ENCODE peak calls at places on chromosomes 13 and 19, in nine cellular contexts. One of them, this sample, is unnamed.

GRCh38 chr13:65971541-65971940 is 1258.6 kb downstream of the PCDH9 start:
- DNase-seq in naive thymus-derived CD8-positive, alpha-beta T cell: no peak
- DNase-seq in cardiac fibroblast: no peak
- DNase-seq in stomach: no peak
- DNase-seq in GM12864: no peak
- DNase-seq in GM03348: no peak
- DNase-seq in mesothelial cell of epicardium: no peak
- DNase-seq in BE2C: no peak
- DNase-seq in pulmonary artery endothelial cell: no peak
- DNase-seq in this sample: no peak

GRCh38 chr19:52941941-52942370 is 18.7 kb upstream of the ZNF888 start:
- DNase-seq in naive thymus-derived CD8-positive, alpha-beta T cell: no peak
- DNase-seq in cardiac fibroblast: peak
- DNase-seq in stomach: peak
- DNase-seq in GM12864: no peak
- DNase-seq in GM03348: peak
- DNase-seq in mesothelial cell of epicardium: no peak
- DNase-seq in BE2C: no peak
- DNase-seq in pulmonary artery endothelial cell: no peak
- DNase-seq in this sample: no peak

GRCh38 chr13:28336193-28336657 is 158.7 kb downstream of the FLT1 start:
- DNase-seq in naive thymus-derived CD8-positive, alpha-beta T cell: no peak
- DNase-seq in cardiac fibroblast: no peak
- DNase-seq in stomach: no peak
- DNase-seq in GM12864: no peak
- DNase-seq in GM03348: no peak
- DNase-seq in mesothelial cell of epicardium: no peak
- DNase-seq in BE2C: no peak
- DNase-seq in pulmonary artery endothelial cell: peak
- DNase-seq in this sample: no peak

GRCh38 chr13:63425131-63425530 is 2009.5 kb upstream of the PCDH20 start:
- DNase-seq in naive thymus-derived CD8-positive, alpha-beta T cell: no peak
- DNase-seq in cardiac fibroblast: peak
- DNase-seq in stomach: no peak
- DNase-seq in GM12864: no peak
- DNase-seq in GM03348: peak
- DNase-seq in mesothelial cell of epicardium: no peak
- DNase-seq in BE2C: no peak
- DNase-seq in pulmonary artery endothelial cell: no peak
- DNase-seq in this sample: no peak

GRCh38 chr13:113660066-113660465 is 2.1 kb upstream of the ATP4B start:
- DNase-seq in naive thymus-derived CD8-positive, alpha-beta T cell: no peak
- DNase-seq in cardiac fibroblast: no peak
- DNase-seq in stomach: peak
- DNase-seq in GM12864: no peak
- DNase-seq in GM03348: no peak
- DNase-seq in mesothelial cell of epicardium: no peak
- DNase-seq in BE2C: peak
- DNase-seq in pulmonary artery endothelial cell: no peak
- DNase-seq in this sample: no peak

GRCh38 chr13:26476111-26476743 is 81.3 kb upstream of the WASF3 start:
- DNase-seq in naive thymus-derived CD8-positive, alpha-beta T cell: no peak
- DNase-seq in cardiac fibroblast: peak
- DNase-seq in stomach: no peak
- DNase-seq in GM12864: no peak
- DNase-seq in GM03348: peak
- DNase-seq in mesothelial cell of epicardium: no peak
- DNase-seq in BE2C: no peak
- DNase-seq in pulmonary artery endothelial cell: no peak
- DNase-seq in this sample: no peak

GRCh38 chr19:52741951-52742485 is 7.2 kb upstream of the ZNF611 start:
- DNase-seq in naive thymus-derived CD8-positive, alpha-beta T cell: no peak
- DNase-seq in cardiac fibroblast: no peak
- DNase-seq in stomach: no peak
- DNase-seq in GM12864: no peak
- DNase-seq in GM03348: no peak
- DNase-seq in mesothelial cell of epicardium: no peak
- DNase-seq in BE2C: no peak
- DNase-seq in pulmonary artery endothelial cell: no peak
- DNase-seq in this sample: no peak

GRCh38 chr13:44364601-44365000 is 9.0 kb upstream of the SERP2 start:
- DNase-seq in naive thymus-derived CD8-positive, alpha-beta T cell: no peak
- DNase-seq in cardiac fibroblast: peak
- DNase-seq in stomach: no peak
- DNase-seq in GM12864: no peak
- DNase-seq in GM03348: peak
- DNase-seq in mesothelial cell of epicardium: no peak
- DNase-seq in BE2C: no peak
- DNase-seq in pulmonary artery endothelial cell: peak
- DNase-seq in this sample: no peak

GRCh38 chr19:50822661-50823208 is 852 bp downstream of the KLK1 start:
- DNase-seq in naive thymus-derived CD8-positive, alpha-beta T cell: no peak
- DNase-seq in cardiac fibroblast: no peak
- DNase-seq in stomach: no peak
- DNase-seq in GM12864: no peak
- DNase-seq in GM03348: no peak
- DNase-seq in mesothelial cell of epicardium: no peak
- DNase-seq in BE2C: no peak
- DNase-seq in pulmonary artery endothelial cell: no peak
- DNase-seq in this sample: no peak

GRCh38 chr13:110890279-110891150 is 24.4 kb downstream of the ANKRD10 start:
- DNase-seq in naive thymus-derived CD8-positive, alpha-beta T cell: no peak
- DNase-seq in cardiac fibroblast: no peak
- DNase-seq in stomach: no peak
- DNase-seq in GM12864: no peak
- DNase-seq in GM03348: no peak
- DNase-seq in mesothelial cell of epicardium: no peak
- DNase-seq in BE2C: no peak
- DNase-seq in pulmonary artery endothelial cell: no peak
- DNase-seq in this sample: no peak

GRCh38 chr19:19537321-19538048 is 580 bp upstream of the CILP2 start:
- DNase-seq in naive thymus-derived CD8-positive, alpha-beta T cell: peak
- DNase-seq in cardiac fibroblast: no peak
- DNase-seq in stomach: no peak
- DNase-seq in GM12864: no peak
- DNase-seq in GM03348: peak
- DNase-seq in mesothelial cell of epicardium: no peak
- DNase-seq in BE2C: no peak
- DNase-seq in pulmonary artery endothelial cell: no peak
- DNase-seq in this sample: peak

GRCh38 chr19:4852484-4852883 is 15.0 kb downstream of the PLIN3 start:
- DNase-seq in naive thymus-derived CD8-positive, alpha-beta T cell: no peak
- DNase-seq in cardiac fibroblast: no peak
- DNase-seq in stomach: no peak
- DNase-seq in GM12864: no peak
- DNase-seq in GM03348: no peak
- DNase-seq in mesothelial cell of epicardium: no peak
- DNase-seq in BE2C: no peak
- DNase-seq in pulmonary artery endothelial cell: no peak
- DNase-seq in this sample: no peak

GRCh38 chr19:38252935-38253691 is 3.1 kb downstream of the PPP1R14A start:
- DNase-seq in naive thymus-derived CD8-positive, alpha-beta T cell: no peak
- DNase-seq in cardiac fibroblast: no peak
- DNase-seq in stomach: peak
- DNase-seq in GM12864: no peak
- DNase-seq in GM03348: no peak
- DNase-seq in mesothelial cell of epicardium: no peak
- DNase-seq in BE2C: peak
- DNase-seq in pulmonary artery endothelial cell: no peak
- DNase-seq in this sample: no peak

GRCh38 chr19:57338798-57339378 is 12.2 kb upstream of the ZNF304 start:
- DNase-seq in naive thymus-derived CD8-positive, alpha-beta T cell: no peak
- DNase-seq in cardiac fibroblast: peak
- DNase-seq in stomach: no peak
- DNase-seq in GM12864: no peak
- DNase-seq in GM03348: no peak
- DNase-seq in mesothelial cell of epicardium: no peak
- DNase-seq in BE2C: no peak
- DNase-seq in pulmonary artery endothelial cell: no peak
- DNase-seq in this sample: no peak

GRCh38 chr13:59879281-59879680 is 284.4 kb downstream of the DIAPH3 start:
- DNase-seq in naive thymus-derived CD8-positive, alpha-beta T cell: no peak
- DNase-seq in cardiac fibroblast: no peak
- DNase-seq in stomach: no peak
- DNase-seq in GM12864: no peak
- DNase-seq in GM03348: no peak
- DNase-seq in mesothelial cell of epicardium: no peak
- DNase-seq in BE2C: no peak
- DNase-seq in pulmonary artery endothelial cell: no peak
- DNase-seq in this sample: no peak

GRCh38 chr19:53900191-53900860 is 8.8 kb upstream of the CACNG7 start:
- DNase-seq in naive thymus-derived CD8-positive, alpha-beta T cell: no peak
- DNase-seq in cardiac fibroblast: no peak
- DNase-seq in stomach: no peak
- DNase-seq in GM12864: no peak
- DNase-seq in GM03348: no peak
- DNase-seq in mesothelial cell of epicardium: no peak
- DNase-seq in BE2C: no peak
- DNase-seq in pulmonary artery endothelial cell: no peak
- DNase-seq in this sample: no peak

GRCh38 chr19:45076029-45076850 is at the start of gene ZNF296:
- DNase-seq in naive thymus-derived CD8-positive, alpha-beta T cell: peak
- DNase-seq in cardiac fibroblast: peak
- DNase-seq in stomach: peak
- DNase-seq in GM12864: no peak
- DNase-seq in GM03348: peak
- DNase-seq in mesothelial cell of epicardium: peak
- DNase-seq in BE2C: peak
- DNase-seq in pulmonary artery endothelial cell: no peak
- DNase-seq in this sample: peak

GRCh38 chr19:1777149-1777548 is 23.8 kb downstream of the ONECUT3 start:
- DNase-seq in naive thymus-derived CD8-positive, alpha-beta T cell: no peak
- DNase-seq in cardiac fibroblast: no peak
- DNase-seq in stomach: no peak
- DNase-seq in GM12864: no peak
- DNase-seq in GM03348: no peak
- DNase-seq in mesothelial cell of epicardium: no peak
- DNase-seq in BE2C: no peak
- DNase-seq in pulmonary artery endothelial cell: no peak
- DNase-seq in this sample: no peak

GRCh38 chr19:50705422-50706019 is 14.1 kb downstream of the SHANK1 start:
- DNase-seq in naive thymus-derived CD8-positive, alpha-beta T cell: no peak
- DNase-seq in cardiac fibroblast: peak
- DNase-seq in stomach: no peak
- DNase-seq in GM12864: no peak
- DNase-seq in GM03348: peak
- DNase-seq in mesothelial cell of epicardium: no peak
- DNase-seq in BE2C: peak
- DNase-seq in pulmonary artery endothelial cell: peak
- DNase-seq in this sample: peak

GRCh38 chr19:48760514-48761221 is 5.3 kb downstream of the FGF21 start:
- DNase-seq in naive thymus-derived CD8-positive, alpha-beta T cell: no peak
- DNase-seq in cardiac fibroblast: no peak
- DNase-seq in stomach: no peak
- DNase-seq in GM12864: no peak
- DNase-seq in GM03348: no peak
- DNase-seq in mesothelial cell of epicardium: no peak
- DNase-seq in BE2C: no peak
- DNase-seq in pulmonary artery endothelial cell: no peak
- DNase-seq in this sample: no peak

GRCh38 chr13:59464926-59465325 is 698.8 kb downstream of the DIAPH3 start:
- DNase-seq in naive thymus-derived CD8-positive, alpha-beta T cell: no peak
- DNase-seq in cardiac fibroblast: no peak
- DNase-seq in stomach: no peak
- DNase-seq in GM12864: no peak
- DNase-seq in GM03348: no peak
- DNase-seq in mesothelial cell of epicardium: no peak
- DNase-seq in BE2C: no peak
- DNase-seq in pulmonary artery endothelial cell: no peak
- DNase-seq in this sample: no peak

GRCh38 chr19:16527971-16528521 is 14.2 kb downstream of the CHERP start:
- DNase-seq in naive thymus-derived CD8-positive, alpha-beta T cell: peak
- DNase-seq in cardiac fibroblast: peak
- DNase-seq in stomach: peak
- DNase-seq in GM12864: no peak
- DNase-seq in GM03348: no peak
- DNase-seq in mesothelial cell of epicardium: no peak
- DNase-seq in BE2C: peak
- DNase-seq in pulmonary artery endothelial cell: no peak
- DNase-seq in this sample: no peak

GRCh38 chr13:29875646-29876045 is 25.2 kb upstream of the UBL3 start:
- DNase-seq in naive thymus-derived CD8-positive, alpha-beta T cell: no peak
- DNase-seq in cardiac fibroblast: no peak
- DNase-seq in stomach: no peak
- DNase-seq in GM12864: no peak
- DNase-seq in GM03348: no peak
- DNase-seq in mesothelial cell of epicardium: no peak
- DNase-seq in BE2C: no peak
- DNase-seq in pulmonary artery endothelial cell: no peak
- DNase-seq in this sample: no peak

This sample was measured in NCI-H1930.